ENCODE peak calls at places on chromosomes 16 and 17, in seven cellular contexts. T is IMR-90, J is neuronal stem cell, C is H9, B is H1, G is mesenchymal stem cell, A is mesendoderm. W is an unnamed sample.

GRCh38 chr17:7977039-7977438 is 25.4 kb upstream of the GUCY2D start:
- DNase-seq in T (no peak), J (no peak), C (no peak), B (no peak), G (no peak), A (no peak), W (no peak)

GRCh38 chr17:71516149-71516548 is 604.7 kb upstream of the SOX9 start:
- DNase-seq in T (no peak), J (no peak), C (no peak), B (no peak), G (no peak), A (no peak), W (no peak)

GRCh38 chr16:85436207-85436606 is 176.9 kb upstream of the GSE1 start:
- DNase-seq in T (no peak), J (no peak), C (peak; percentile 54), B (no peak), G (no peak), A (peak; percentile 28), W (no peak)

GRCh38 chr16:49580751-49581303 is 207.2 kb downstream of the C16orf78 start:
- DNase-seq in T (peak; percentile 10), J (no peak), C (no peak), B (no peak), G (no peak), A (no peak), W (no peak)

GRCh38 chr16:71676236-71676635 is 48.3 kb downstream of the PHLPP2 start:
- DNase-seq in T (no peak), J (no peak), C (no peak), B (no peak), G (no peak), A (no peak), W (no peak)

GRCh38 chr16:10927497-10928112 is 14.7 kb downstream of the DEXI start:
- DNase-seq in T (no peak), J (no peak), C (no peak), B (no peak), G (no peak), A (no peak), W (no peak)

GRCh38 chr16:2194852-2195315 is 1.5 kb downstream of the CASKIN1 start:
- DNase-seq in T (peak; percentile 39), J (no peak), C (peak; percentile 86), B (peak; percentile 80), G (peak; percentile 26), A (peak; percentile 87), W (peak; percentile 78)

GRCh38 chr17:70905796-70906195 is 736.5 kb downstream of the KCNJ2 start:
- DNase-seq in T (peak; percentile 100), J (no peak), C (no peak), B (no peak), G (peak; percentile 98), A (peak; percentile 24), W (no peak)

GRCh38 chr16:73065617-73066313 is 17.8 kb upstream of the ZFHX3 start:
- DNase-seq in T (no peak), J (peak; percentile 21), C (peak; percentile 48), B (peak; percentile 60), G (peak; percentile 34), A (peak; percentile 60), W (no peak)

GRCh38 chr17:44956076-44956475 is 8.5 kb upstream of the KIF18B start:
- DNase-seq in T (no peak), J (no peak), C (no peak), B (no peak), G (no peak), A (no peak), W (no peak)

GRCh38 chr16:19713697-19714096 is 4.3 kb downstream of the KNOP1 start:
- DNase-seq in T (no peak), J (no peak), C (no peak), B (no peak), G (no peak), A (no peak), W (no peak)

GRCh38 chr17:68446626-68447041 is 10.7 kb downstream of the WIPI1 start:
- DNase-seq in T (no peak), J (no peak), C (no peak), B (no peak), G (no peak), A (no peak), W (peak; percentile 82)

GRCh38 chr16:64648282-64648681 is 473.6 kb downstream of the CDH11 start:
- DNase-seq in T (no peak), J (no peak), C (no peak), B (no peak), G (no peak), A (no peak), W (no peak)

GRCh38 chr16:75204410-75204758 is 2.6 kb downstream of the CTRB2 start:
- DNase-seq in T (no peak), J (no peak), C (no peak), B (no peak), G (no peak), A (no peak), W (no peak)

GRCh38 chr17:29219378-29220047 is 27.1 kb upstream of the CRYBA1 start:
- DNase-seq in T (peak; percentile 83), J (peak; percentile 80), C (peak; percentile 89), B (peak; percentile 94), G (peak; percentile 84), A (peak; percentile 86), W (peak; percentile 93)

GRCh38 chr17:80316431-80316830 is 55.8 kb downstream of the RNF213 start:
- DNase-seq in T (no peak), J (no peak), C (no peak), B (no peak), G (no peak), A (no peak), W (no peak)

GRCh38 chr17:79902146-79902791 is 63.0 kb upstream of the CBX4 start:
- DNase-seq in T (no peak), J (no peak), C (no peak), B (no peak), G (no peak), A (peak; percentile 51), W (no peak)

GRCh38 chr16:73192227-73192894 is 144.4 kb upstream of the ZFHX3 start:
- DNase-seq in T (no peak), J (no peak), C (no peak), B (no peak), G (no peak), A (no peak), W (no peak)

GRCh38 chr16:87792205-87792565 is 26.4 kb upstream of the KLHDC4 start:
- DNase-seq in T (no peak), J (no peak), C (no peak), B (no peak), G (no peak), A (no peak), W (no peak)

GRCh38 chr16:87790278-87791023 is 24.7 kb upstream of the KLHDC4 start:
- DNase-seq in T (peak; percentile 33), J (no peak), C (no peak), B (no peak), G (no peak), A (no peak), W (peak; percentile 69)

GRCh38 chr16:87791295-87792204 is 25.8 kb upstream of the KLHDC4 start:
- DNase-seq in T (no peak), J (no peak), C (peak; percentile 35), B (no peak), G (no peak), A (no peak), W (no peak)

GRCh38 chr16:87784812-87785211 is 19.0 kb upstream of the KLHDC4 start:
- DNase-seq in T (peak; percentile 35), J (no peak), C (no peak), B (no peak), G (no peak), A (peak; percentile 79), W (peak; percentile 77)

DNA sequence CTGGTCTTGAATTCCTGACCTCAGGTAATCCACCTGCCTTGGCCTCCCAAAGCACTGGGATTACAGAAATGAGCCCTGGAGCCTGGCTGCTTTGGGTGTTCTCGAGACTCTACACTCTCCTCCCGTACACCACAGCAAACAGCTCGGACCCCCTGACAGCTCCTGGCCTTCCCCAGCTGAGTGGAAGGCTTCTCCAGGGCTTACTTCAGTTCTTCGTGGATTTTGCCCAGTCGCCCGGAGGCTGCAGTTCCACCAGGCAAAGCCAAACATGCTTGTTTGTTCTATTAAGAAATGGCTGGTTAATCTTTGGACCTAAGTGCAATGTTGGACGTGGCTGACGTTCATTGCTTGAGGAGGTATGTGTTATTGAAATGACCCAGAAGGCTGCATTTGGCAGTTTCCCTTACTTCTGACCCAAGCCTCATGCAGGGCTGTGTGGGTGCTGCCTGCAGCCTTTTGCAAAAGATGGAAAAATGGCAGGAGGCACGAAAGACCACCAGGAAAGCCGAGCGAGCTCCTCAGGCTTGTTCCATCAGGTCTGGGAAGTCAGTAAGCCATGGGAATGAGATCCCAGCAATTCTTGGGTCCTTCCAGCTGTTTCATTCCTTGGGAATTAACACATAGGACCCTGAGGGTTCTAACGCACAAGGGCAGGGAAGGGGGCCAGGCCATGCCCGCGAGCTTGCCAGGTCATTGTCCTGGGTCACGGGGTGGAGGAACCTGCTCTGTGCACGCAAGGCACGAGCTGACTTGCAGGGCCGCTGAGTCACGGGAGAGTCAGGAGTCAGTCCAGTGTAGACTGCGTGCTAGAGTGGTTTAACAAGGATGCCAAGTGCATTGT is 23.9 kb upstream of the KLHDC4 start:
- DNase-seq in T (peak; percentile 86), J (no peak), C (no peak), B (no peak), G (no peak), A (no peak), W (peak; percentile 99)
- H3K27ac ChIP-seq in T (peak overlapping the region; percentile 37), J (no peak overlapping the region), C (no peak overlapping the region), B (no peak overlapping the region), G (no peak overlapping the region), A (no peak overlapping the region), W (peak overlapping the region; percentile 8)

GRCh38 chr17:65345261-65346060 is 208.3 kb downstream of the RGS9 start:
- DNase-seq in T (no peak), J (no peak), C (no peak), B (no peak), G (peak; percentile 44), A (no peak), W (peak; percentile 18)

GRCh38 chr17:65346166-65346565 is 209.0 kb downstream of the RGS9 start:
- DNase-seq in T (no peak), J (no peak), C (no peak), B (no peak), G (no peak), A (no peak), W (no peak)

GRCh38 chr17:65340401-65340800 is 203.2 kb downstream of the RGS9 start:
- DNase-seq in T (no peak), J (no peak), C (no peak), B (no peak), G (no peak), A (no peak), W (no peak)
- H2BK120ac ChIP-seq in T (no peak overlapping the region), J (no peak overlapping the region), C (no peak overlapping the region), B (no peak overlapping the region), G (no peak overlapping the region), A (no peak overlapping the region), W (no peak overlapping the region)

DNA sequence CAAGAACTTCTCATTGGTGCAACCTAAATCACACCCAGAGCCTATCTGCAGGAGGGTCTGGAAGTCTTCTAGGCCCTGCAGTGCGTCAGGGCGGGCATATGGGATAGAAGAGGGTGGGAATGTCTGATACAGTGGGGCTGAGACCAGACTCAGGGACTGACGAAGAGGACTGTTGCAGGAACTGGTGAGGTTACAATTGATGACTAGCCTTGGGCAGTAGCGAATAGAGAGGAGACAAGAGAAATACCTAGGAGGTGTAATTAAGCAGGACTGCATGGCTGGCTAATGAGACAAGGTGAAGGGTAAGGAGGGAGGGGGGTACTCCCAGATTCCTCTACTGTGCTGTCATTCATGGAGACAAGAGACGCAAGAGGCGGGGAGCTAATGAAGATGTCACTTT is 91.3 kb downstream of the WWP2 start:
- DNase-seq in T (no peak), J (no peak), C (no peak), B (no peak), G (no peak), A (peak; percentile 88), W (no peak)
- H3K27ac ChIP-seq in T (no peak overlapping the region), J (no peak overlapping the region), C (no peak overlapping the region), B (no peak overlapping the region), G (no peak overlapping the region), A (no peak overlapping the region), W (no peak overlapping the region)

GRCh38 chr17:31509805-31510177 is 118.3 kb downstream of the RAB11FIP4 start:
- DNase-seq in T (no peak), J (no peak), C (no peak), B (no peak), G (no peak), A (peak; percentile 35), W (no peak)
- H2BK120ac ChIP-seq in T (no peak overlapping the region), J (no peak overlapping the region), C (no peak overlapping the region), B (no peak overlapping the region), G (no peak overlapping the region), A (no peak overlapping the region), W (peak overlapping the region; percentile 5)